ENCODE peak calls at places on chromosomes 12 and 14, in seven cellular contexts. X is cardiac muscle cell; W is CD8-positive, alpha-beta T cell; N is HepG2; Z is nephron progenitor cell; F is lung; E is A673. L is an unnamed sample.

GRCh38 chr12:31736472-31736871 is 7.7 kb upstream of the AMN1 start:
- DNase-seq in X (peak; percentile 82), E (no peak), Z (no peak), W (peak; percentile 58), N (no peak), F (no peak), L (no peak)

GRCh38 chr12:16939871-16940306 is 333.9 kb upstream of the LMO3 start:
- DNase-seq in W (no peak), F (peak; percentile 62), X (peak; percentile 57), N (peak; percentile 80), E (peak; percentile 90), Z (peak; percentile 22), L (no peak)

GRCh38 chr12:22101749-22102243 is 55.8 kb downstream of the CMAS start:
- DNase-seq in N (no peak), F (peak; percentile 47), E (no peak), X (peak; percentile 88), Z (no peak), W (no peak), L (no peak)

GRCh38 chr12:70197362-70197744 is 45.9 kb upstream of the CNOT2 start:
- DNase-seq in Z (no peak), X (peak; percentile 76), E (peak; percentile 58), F (no peak), N (no peak), W (no peak), L (no peak)

GRCh38 chr12:6570264-6570887 is 2.3 kb upstream of the NOP2 start:
- DNase-seq in F (no peak), N (peak; percentile 63), W (peak; percentile 34), X (no peak), Z (peak; percentile 65), E (peak; percentile 71), L (peak; percentile 37)

GRCh38 chr14:65804752-65805473 is 392.4 kb downstream of the FUT8 start:
- DNase-seq in Z (no peak), W (no peak), F (no peak), N (no peak), X (no peak), E (no peak), L (no peak)

GRCh38 chr12:80472912-80473500 is 29.0 kb downstream of the PTPRQ start:
- DNase-seq in N (peak; percentile 35), X (peak; percentile 81), E (peak; percentile 84), Z (peak; percentile 20), F (no peak), W (no peak), L (no peak)

GRCh38 chr12:131095826-131096680 is 142.3 kb downstream of the ADGRD1 start:
- DNase-seq in N (no peak), E (no peak), Z (no peak), F (no peak), W (no peak), X (no peak), L (peak; percentile 4)

GRCh38 chr12:9364224-9365176 is 156.3 kb upstream of the PZP start:
- DNase-seq in W (no peak), F (no peak), Z (peak; percentile 33), N (peak; percentile 46), E (no peak), X (peak; percentile 59), L (peak; percentile 44)

GRCh38 chr14:56100556-56100955 is 17.7 kb upstream of the PELI2 start:
- DNase-seq in X (no peak), W (no peak), Z (no peak), N (no peak), F (no peak), E (no peak), L (no peak)

GRCh38 chr14:64937176-64937820 is 5.2 kb downstream of the GPX2 start:
- DNase-seq in F (peak; percentile 6), X (peak; percentile 54), W (no peak), E (no peak), Z (no peak), N (no peak), L (no peak)

GRCh38 chr14:65881642-65882041 is 469.1 kb downstream of the FUT8 start:
- DNase-seq in F (no peak), N (no peak), Z (no peak), W (no peak), X (no peak), E (no peak), L (no peak)

GRCh38 chr14:104149617-104150141 is 11.3 kb downstream of the KIF26A start:
- DNase-seq in E (peak; percentile 85), N (no peak), W (no peak), F (no peak), Z (peak; percentile 71), X (peak; percentile 27), L (no peak)

GRCh38 chr14:104351849-104352492 is 213.6 kb downstream of the KIF26A start:
- DNase-seq in Z (no peak), W (no peak), X (no peak), N (no peak), E (no peak), F (no peak), L (no peak)

GRCh38 chr14:91484744-91485143 is 25.4 kb downstream of the PPP4R3A start:
- DNase-seq in Z (no peak), N (no peak), E (peak; percentile 22), W (no peak), X (no peak), F (no peak), L (no peak)

GRCh38 chr14:91482278-91483023 is 27.7 kb downstream of the PPP4R3A start:
- DNase-seq in Z (no peak), N (no peak), F (no peak), E (no peak), X (peak; percentile 60), W (no peak), L (no peak)

DNA sequence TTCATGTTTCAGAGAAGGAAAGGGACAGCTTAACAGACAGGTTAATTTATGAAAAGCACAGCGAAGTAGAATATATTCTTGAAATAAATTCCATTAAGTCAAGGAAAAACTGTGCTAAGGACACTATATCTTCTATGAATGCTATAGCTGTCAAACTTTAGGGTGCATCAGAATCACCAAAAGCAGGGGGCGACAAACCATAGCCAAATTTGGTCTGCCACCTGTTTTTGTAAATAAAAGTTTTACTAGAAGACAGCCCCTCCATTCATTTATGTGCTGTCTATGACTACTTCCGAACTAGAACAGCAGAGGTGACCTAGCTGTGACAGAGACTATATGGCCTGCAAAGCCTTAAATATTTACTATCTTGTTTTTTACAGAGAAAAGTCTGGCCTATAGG is 25.9 kb downstream of the PPP4R3A start:
- DNase-seq in F (no peak), X (no peak), E (peak; percentile 11), Z (no peak), W (no peak), N (no peak), L (no peak)
- TF ChIP-seq CTCF in F (no peak), X (no peak), E (peak; percentile 35), Z (no peak), W (peak; percentile 33), N (peak; percentile 9), L (no peak)

GRCh38 chr12:113106361-113106760 is 29.2 kb downstream of the RASAL1 start:
- DNase-seq in X (no peak), E (no peak), Z (no peak), F (no peak), N (no peak), W (no peak), L (no peak)

GRCh38 chr12:113105606-113106271 is 29.8 kb downstream of the RASAL1 start:
- DNase-seq in Z (no peak), E (no peak), F (no peak), N (no peak), X (no peak), W (no peak), L (no peak)

GRCh38 chr12:113103756-113104450 is 31.7 kb downstream of the RASAL1 start:
- DNase-seq in N (peak; percentile 27), Z (peak; percentile 53), E (no peak), F (no peak), X (no peak), W (peak; percentile 57), L (no peak)

GRCh38 chr12:113102811-113103210 is 32.8 kb downstream of the RASAL1 start:
- DNase-seq in Z (no peak), W (no peak), N (no peak), E (no peak), X (no peak), F (no peak), L (no peak)

GRCh38 chr12:113104953-113105510 is 30.5 kb downstream of the RASAL1 start:
- DNase-seq in F (no peak), Z (no peak), X (no peak), W (no peak), N (no peak), E (no peak), L (no peak)
- TF ChIP-seq CTCF in F (no peak), Z (no peak), X (no peak), W (no peak), N (no peak), E (no peak), L (no peak)

DNA sequence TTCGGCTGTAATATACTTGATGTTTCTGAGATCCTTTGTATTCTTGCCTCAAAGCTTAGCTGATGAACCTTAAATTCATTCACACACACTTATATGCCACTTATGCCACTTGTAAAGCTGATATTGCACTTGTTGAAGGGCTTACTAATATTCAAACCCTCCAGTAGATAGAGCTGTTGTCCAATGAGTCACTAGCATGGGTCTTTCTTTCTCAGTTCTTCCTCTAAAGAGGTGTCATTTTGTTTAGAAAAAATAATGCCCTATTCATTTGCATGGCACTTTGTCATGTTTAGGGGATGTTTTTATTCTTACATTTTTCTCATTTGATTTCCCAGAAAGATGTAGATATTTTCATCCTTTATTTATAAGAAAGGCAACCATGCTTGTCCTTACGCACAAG is 56.4 kb downstream of the MON2 start:
- DNase-seq in W (no peak), N (no peak), F (no peak), E (peak; percentile 12), X (peak; percentile 15), Z (no peak), L (no peak)
- TF ChIP-seq CTCF in W (no peak), N (no peak), F (no peak), E (peak; percentile 28), X (peak; percentile 5), Z (no peak), L (no peak)

DNA sequence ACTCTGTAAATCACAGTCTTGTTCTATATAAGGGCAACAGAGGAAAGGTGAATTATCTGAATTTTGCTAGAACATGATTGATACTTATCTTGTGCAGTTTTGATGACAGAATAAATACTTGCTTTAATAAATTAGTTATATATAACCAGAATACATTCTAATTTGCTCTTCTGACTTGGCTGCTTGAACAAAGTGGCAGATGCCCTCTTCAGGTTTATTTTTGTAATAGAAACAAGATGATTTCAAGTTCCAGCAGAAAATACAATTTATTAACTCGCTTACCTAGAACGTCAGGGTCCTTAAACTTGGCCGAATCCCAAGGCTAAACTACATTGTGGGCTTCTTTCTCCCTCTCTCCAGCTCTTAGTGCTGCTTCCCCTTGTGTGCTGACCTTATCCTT is 57.6 kb upstream of the SSTR1 start:
- DNase-seq in E (no peak), Z (no peak), W (no peak), X (no peak), F (no peak), N (no peak), L (no peak)
- TF ChIP-seq CTCF in E (peak; percentile 29), Z (no peak), W (no peak), X (no peak), F (no peak), N (no peak), L (no peak)